ENCODE peak calls at places on chromosome 14, in five cellular contexts. Y, V, D, N and L are unnamed samples.

GRCh38 chr14:89027097-89027740 is 202.8 kb downstream of the TTC8 start:
- DNase-seq in Y (peak), V (peak), D (peak), N (peak), L (no peak)

GRCh38 chr14:101623685-101624444 is 62.6 kb downstream of the DIO3 start:
- DNase-seq in Y (no peak), V (no peak), D (no peak), N (no peak), L (no peak)

GRCh38 chr14:23551266-23552028 is at the start of gene ZFHX2:
- DNase-seq in Y (peak), V (peak), D (peak), N (peak), L (peak)

GRCh38 chr14:65290830-65291229 is 121.7 kb upstream of the FUT8 start:
- DNase-seq in Y (peak), V (no peak), D (no peak), N (no peak), L (no peak)

GRCh38 chr14:69651653-69652052 is 40.3 kb downstream of the SUSD6 start:
- DNase-seq in Y (no peak), V (no peak), D (no peak), N (no peak), L (no peak)

GRCh38 chr14:68874746-68875155 is 81.9 kb upstream of the ZFP36L1 start:
- DNase-seq in Y (peak), V (no peak), D (peak), N (no peak), L (no peak)

GRCh38 chr14:100804558-100805309 is 21.2 kb upstream of the MEG3 start:
- DNase-seq in Y (no peak), V (no peak), D (no peak), N (no peak), L (no peak)

GRCh38 chr14:54346257-54346656 is 50.5 kb upstream of the CDKN3 start:
- DNase-seq in Y (no peak), V (no peak), D (no peak), N (no peak), L (no peak)

GRCh38 chr14:89382487-89383170 is 34.4 kb downstream of the FOXN3 start:
- DNase-seq in Y (no peak), V (no peak), D (no peak), N (no peak), L (no peak)

GRCh38 chr14:71372411-71372838 is 465.2 kb downstream of the PCNX1 start:
- DNase-seq in Y (no peak), V (no peak), D (no peak), N (no peak), L (no peak)

GRCh38 chr14:92384461-92385133 is 61.6 kb downstream of the SLC24A4 start:
- DNase-seq in Y (no peak), V (no peak), D (no peak), N (no peak), L (no peak)

GRCh38 chr14:70052990-70053389 is 135.8 kb downstream of the SLC8A3 start:
- DNase-seq in Y (no peak), V (no peak), D (peak), N (peak), L (peak)

GRCh38 chr14:102728509-102728908 is 48.7 kb upstream of the TRAF3 start:
- DNase-seq in Y (no peak), V (no peak), D (no peak), N (no peak), L (no peak)

GRCh38 chr14:57161583-57161982 is 107.1 kb downstream of the EXOC5 start:
- DNase-seq in Y (no peak), V (no peak), D (no peak), N (no peak), L (no peak)

GRCh38 chr14:23567186-23568020 is at the start of gene AP1G2:
- DNase-seq in Y (peak), V (peak), D (peak), N (peak), L (peak)

GRCh38 chr14:69711471-69712216 is 55.3 kb upstream of the SRSF5 start:
- DNase-seq in Y (no peak), V (peak), D (no peak), N (no peak), L (no peak)

GRCh38 chr14:106850913-106851825 is 1324.8 kb downstream of the TMEM121 start:
- DNase-seq in Y (no peak), V (no peak), D (peak), N (no peak), L (no peak)

GRCh38 chr14:39228509-39229221 is 5.0 kb upstream of the MIA2 start:
- DNase-seq in Y (no peak), V (no peak), D (no peak), N (no peak), L (no peak)

GRCh38 chr14:86035882-86036281 is 505.9 kb downstream of the FLRT2 start:
- DNase-seq in Y (no peak), V (no peak), D (peak), N (peak), L (peak)

GRCh38 chr14:69328317-69328716 is 68.4 kb downstream of the GALNT16 start:
- DNase-seq in Y (no peak), V (no peak), D (no peak), N (no peak), L (no peak)

GRCh38 chr14:65104791-65105190 is 2.5 kb upstream of the MAX start:
- DNase-seq in Y (no peak), V (no peak), D (no peak), N (no peak), L (no peak)

GRCh38 chr14:95829321-95829720 is 47.3 kb upstream of the TUNAR start:
- DNase-seq in Y (no peak), V (no peak), D (no peak), N (no peak), L (no peak)

GRCh38 chr14:60313093-60313492 is 64.1 kb downstream of the PPM1A start:
- DNase-seq in Y (no peak), V (no peak), D (no peak), N (no peak), L (no peak)

GRCh38 chr14:60097974-60098373 is 6.3 kb downstream of the PCNX4 start:
- DNase-seq in Y (no peak), V (no peak), D (no peak), N (no peak), L (no peak)

GRCh38 chr14:100693877-100694578 is 32.7 kb upstream of the DLK1 start:
- DNase-seq in Y (no peak), V (no peak), D (no peak), N (no peak), L (no peak)

GRCh38 chr14:73143003-73143402 is 6.7 kb downstream of the PSEN1 start:
- DNase-seq in Y (no peak), V (no peak), D (no peak), N (no peak), L (no peak)

GRCh38 chr14:24110060-24110459 is 4.5 kb upstream of the DCAF11 start:
- DNase-seq in Y (no peak), V (no peak), D (no peak), N (no peak), L (no peak)

GRCh38 chr14:84708865-84709264 is 821.1 kb upstream of the FLRT2 start:
- DNase-seq in Y (no peak), V (no peak), D (no peak), N (no peak), L (no peak)

GRCh38 chr14:51219473-51220448 is 20.3 kb upstream of the TMX1 start:
- DNase-seq in Y (no peak), V (no peak), D (peak), N (peak), L (peak)

GRCh38 chr14:86852530-86852929 is 1140.5 kb downstream of the GALC start:
- DNase-seq in Y (no peak), V (no peak), D (no peak), N (no peak), L (no peak)

GRCh38 chr14:37864861-37865718 is 269.7 kb downstream of the TTC6 start:
- DNase-seq in Y (no peak), V (no peak), D (no peak), N (no peak), L (no peak)

GRCh38 chr14:94030571-94030970 is 4.4 kb downstream of the OTUB2 start:
- DNase-seq in Y (no peak), V (no peak), D (no peak), N (no peak), L (no peak)

GRCh38 chr14:31962920-31963319 is 114.2 kb upstream of the ARHGAP5 start:
- DNase-seq in Y (no peak), V (no peak), D (no peak), N (no peak), L (no peak)

GRCh38 chr14:80956105-80956504 is 684 bp downstream of the TSHR start:
- DNase-seq in Y (no peak), V (no peak), D (peak), N (no peak), L (no peak)
- H3K4me3 ChIP-seq in Y (no peak), V (no peak), D (peak), N (no peak), L (peak)

DNA sequence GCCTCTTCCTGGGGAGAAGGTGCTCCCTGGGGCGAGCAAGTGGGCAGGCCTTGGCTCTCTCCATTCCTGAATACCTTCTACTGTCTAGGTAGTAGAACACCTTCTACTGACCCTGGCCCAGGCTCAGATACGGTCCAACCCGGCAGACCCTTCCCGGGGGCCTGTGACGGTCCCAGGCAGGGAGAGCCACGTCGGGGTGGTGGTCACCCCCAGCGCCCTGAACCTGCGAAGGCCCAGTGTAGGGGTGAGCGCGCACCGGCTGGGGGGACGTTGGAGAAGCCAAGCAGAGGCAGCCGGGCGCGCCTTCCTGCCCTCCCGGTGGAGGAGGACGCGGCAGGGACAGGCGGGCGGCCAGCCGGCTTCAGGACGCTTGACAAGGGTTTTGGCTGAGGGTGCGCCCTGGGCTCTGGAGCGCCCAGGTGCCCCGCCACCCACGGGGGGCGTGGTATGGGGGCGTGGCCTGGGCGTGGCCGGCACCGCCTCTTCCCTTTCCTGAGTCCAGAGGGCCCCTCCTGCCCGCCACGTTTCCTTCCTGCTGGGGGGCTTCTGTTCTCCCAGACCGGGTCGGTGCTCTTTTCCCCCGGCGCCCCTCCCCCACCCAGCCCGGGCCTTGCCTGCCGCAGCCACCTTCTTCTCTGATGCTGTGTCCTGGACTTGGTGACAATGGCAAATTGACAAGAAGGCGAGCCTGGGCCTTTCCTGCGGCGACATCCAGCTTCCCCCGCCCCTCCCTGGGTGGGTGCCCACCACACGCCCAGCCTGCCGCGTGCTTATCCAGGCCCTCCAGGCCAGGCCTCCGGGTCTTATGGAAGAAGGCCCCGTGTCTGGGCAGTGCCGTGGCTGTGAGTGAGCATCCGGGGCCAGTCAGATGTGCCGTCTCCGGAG is 24.5 kb upstream of the PPP1R13B start:
- DNase-seq in Y (no peak), V (peak), D (peak), N (peak), L (peak)
- H3K4me3 ChIP-seq in Y (peak), V (peak), D (peak), N (no peak), L (peak)

GRCh38 chr14:74255281-74255680 is 16.0 kb downstream of the VSX2 start:
- DNase-seq in Y (no peak), V (no peak), D (no peak), N (no peak), L (no peak)
- H3K4me3 ChIP-seq in Y (no peak), V (no peak), D (no peak), N (no peak), L (no peak)

GRCh38 chr14:34461334-34462131 is 507 bp downstream of the SPTSSA start:
- DNase-seq in Y (peak), V (peak), D (peak), N (peak), L (no peak)

GRCh38 chr14:34463598-34463961 is 1.5 kb upstream of the SPTSSA start:
- DNase-seq in Y (no peak), V (no peak), D (no peak), N (no peak), L (no peak)

GRCh38 chr14:34462132-34462893 is at the start of gene SPTSSA:
- DNase-seq in Y (peak), V (peak), D (peak), N (peak), L (peak)

GRCh38 chr14:34460295-34460694 is 1.7 kb downstream of the SPTSSA start:
- DNase-seq in Y (no peak), V (no peak), D (no peak), N (no peak), L (no peak)

GRCh38 chr14:34460841-34461240 is 1.2 kb downstream of the SPTSSA start:
- DNase-seq in Y (no peak), V (no peak), D (no peak), N (no peak), L (no peak)
- H3K4me3 ChIP-seq in Y (peak), V (peak), D (peak), N (peak), L (peak)

DNA sequence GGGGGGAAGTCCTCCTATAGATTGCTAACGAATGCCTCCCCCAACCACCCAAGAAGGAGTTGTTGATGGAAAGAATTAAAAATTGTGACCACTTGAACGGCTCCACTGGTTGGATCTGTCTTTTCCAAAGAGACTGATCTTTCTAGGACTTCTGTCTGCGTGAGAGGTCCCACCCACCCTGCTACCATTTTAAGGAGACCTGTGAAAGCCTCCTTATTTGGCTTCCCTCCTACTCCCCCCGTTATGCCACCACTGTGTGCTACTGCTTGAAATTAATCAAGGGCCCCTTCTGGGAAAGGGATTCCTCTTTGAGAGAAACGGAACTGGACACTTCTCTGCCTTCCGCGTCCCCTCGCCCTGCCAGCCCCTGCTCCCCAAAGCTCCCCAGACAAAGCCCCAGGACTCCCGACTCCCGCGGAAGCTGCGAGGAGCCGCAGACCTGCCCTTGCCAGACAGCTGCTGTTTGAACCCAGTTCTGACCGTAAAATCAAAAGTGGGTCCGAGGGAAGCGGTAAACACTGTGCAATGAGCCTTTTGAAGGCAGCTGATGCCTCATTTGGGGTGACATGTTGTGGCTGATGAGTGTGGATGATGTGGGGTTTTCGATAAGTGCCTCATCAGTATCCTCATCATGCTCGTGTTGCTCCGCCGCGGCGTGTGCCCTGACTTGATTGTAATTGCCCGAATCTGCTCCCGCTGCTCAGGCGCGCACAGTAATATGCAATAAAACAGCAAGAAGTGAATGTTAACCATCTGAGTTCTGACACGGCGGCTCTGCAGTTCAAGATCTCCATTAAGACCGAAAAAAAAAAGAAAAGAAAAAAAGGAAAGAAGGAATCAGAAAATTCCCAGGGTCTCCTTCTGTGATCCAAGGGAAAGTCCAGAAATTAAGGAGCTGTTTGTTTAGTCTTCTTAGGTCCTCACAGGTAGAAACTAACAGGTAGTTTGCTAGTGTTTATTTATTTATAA is 48.2 kb downstream of the MBIP start:
- DNase-seq in Y (no peak), V (no peak), D (no peak), N (no peak), L (no peak)
- H3K4me3 ChIP-seq in Y (no peak), V (peak), D (no peak), N (no peak), L (no peak)

DNA sequence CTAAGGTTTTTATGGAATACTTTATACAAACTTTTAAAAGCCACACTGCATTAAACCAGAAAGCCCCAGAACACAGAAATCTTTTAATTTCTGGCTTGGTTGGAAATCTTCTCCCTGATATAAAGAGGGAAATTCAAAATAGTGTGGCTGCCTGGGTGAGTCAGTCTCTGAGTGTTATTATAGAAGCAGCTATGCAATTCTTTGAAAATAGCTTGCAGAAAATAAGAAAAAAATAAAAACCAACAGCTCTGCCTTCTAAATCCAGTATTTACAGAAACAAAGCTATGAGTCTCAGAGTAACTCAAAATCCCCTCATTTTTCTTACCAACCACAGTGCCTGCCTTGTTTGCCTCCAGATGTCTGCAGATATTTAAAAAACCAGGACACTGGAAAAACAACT is 68.5 kb upstream of the FERMT2 start:
- DNase-seq in Y (no peak), V (no peak), D (no peak), N (no peak), L (no peak)
- H3K4me3 ChIP-seq in Y (no peak), V (no peak), D (no peak), N (no peak), L (no peak)

DNA sequence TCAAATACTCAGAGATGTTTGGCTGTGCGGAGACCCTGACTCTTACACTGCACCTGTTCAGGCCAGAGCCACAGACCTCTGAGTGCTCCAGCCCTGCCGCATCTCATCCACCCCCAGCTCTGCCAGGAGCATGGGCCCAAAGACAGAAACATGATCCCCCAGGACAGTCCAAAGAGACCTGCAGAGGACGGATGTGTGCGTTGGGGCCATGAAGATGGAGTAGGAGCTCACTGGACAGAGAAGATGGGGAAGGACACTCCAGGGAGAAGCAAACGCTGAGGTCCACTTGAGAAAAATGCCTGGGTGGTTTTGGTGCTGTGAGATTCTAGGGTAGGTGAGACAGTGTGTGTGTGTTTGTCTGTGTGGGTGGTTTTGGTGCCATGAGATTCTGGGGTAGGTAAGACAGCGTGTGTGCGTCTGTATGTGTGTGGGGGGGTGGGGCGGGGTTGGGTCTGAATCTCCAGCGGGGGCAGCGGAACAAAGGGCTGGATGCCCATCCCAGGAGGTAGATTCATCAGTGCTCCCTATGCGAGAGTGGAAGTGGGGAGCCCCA is 818 bp upstream of the HHIPL1 start:
- DNase-seq in Y (no peak), V (no peak), D (no peak), N (no peak), L (no peak)
- H3K4me3 ChIP-seq in Y (no peak), V (no peak), D (no peak), N (no peak), L (no peak)

GRCh38 chr14:46279776-46280175 is 371.8 kb downstream of the RPL10L start:
- DNase-seq in Y (no peak), V (no peak), D (no peak), N (no peak), L (no peak)

DNA sequence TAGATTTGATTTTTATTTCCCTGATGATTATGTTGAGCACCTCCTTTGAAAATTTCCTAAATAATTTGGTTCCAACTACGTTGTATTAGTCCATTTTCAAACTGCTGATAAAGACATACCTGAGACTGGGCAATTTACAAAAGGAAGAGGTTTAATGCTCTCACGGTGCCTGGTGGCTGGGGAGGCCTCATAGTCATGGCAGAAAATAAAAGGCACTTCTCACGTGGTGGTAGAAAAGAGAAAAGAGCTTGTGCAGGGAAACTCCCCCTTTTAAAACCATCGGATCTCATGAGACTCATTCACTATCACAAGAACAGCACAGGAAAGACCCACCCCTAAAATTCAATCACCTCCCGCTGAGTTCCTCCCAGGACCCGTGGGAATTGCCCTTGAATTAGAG is 372.3 kb downstream of the RPL10L start:
- DNase-seq in Y (no peak), V (no peak), D (no peak), N (no peak), L (no peak)
- H3K4me3 ChIP-seq in Y (no peak), V (no peak), D (no peak), N (no peak), L (no peak)

DNA sequence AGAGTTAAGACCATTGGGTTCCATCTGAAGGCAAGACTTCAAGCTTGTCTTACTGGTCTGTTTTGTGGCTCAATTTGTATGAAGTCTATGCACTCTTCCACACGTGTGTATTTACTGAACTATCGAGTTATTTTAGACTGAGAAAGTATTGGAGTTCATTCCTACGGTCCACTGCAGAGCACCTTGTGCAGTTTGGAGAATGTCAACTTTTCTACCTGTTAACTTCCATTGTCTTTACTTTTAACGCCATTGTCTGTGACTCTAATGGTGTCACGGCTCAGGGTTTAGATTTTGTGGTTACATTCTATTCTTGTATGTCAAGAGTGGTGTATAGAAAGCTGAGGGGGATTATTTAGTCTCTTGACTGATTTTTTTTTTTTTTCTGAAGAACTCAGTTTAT is 3.8 kb downstream of the HIF1A start:
- DNase-seq in Y (no peak), V (no peak), D (peak), N (no peak), L (no peak)
- H3K4me3 ChIP-seq in Y (no peak), V (peak), D (peak), N (peak), L (no peak)